ENCODE peak calls at places on chromosome 17, in four cellular contexts. One of them, this sample, is unnamed.

GRCh38 chr17:48051706-48052486 is 3.7 kb downstream of the NFE2L1 start:
- DNase-seq in cardiac fibroblast: peak
- DNase-seq in posterior cingulate gyrus: no peak
- DNase-seq in stimulated activated CD4-positive, alpha-beta T cell treated with anti-CD3 and anti-CD28 coated beads, Interleukin-2, amount 100 ng/mL, for 24 hours: no peak
- DNase-seq in this sample: peak

GRCh38 chr17:48356866-48357265 is 73.1 kb downstream of the SKAP1 start:
- DNase-seq in cardiac fibroblast: no peak
- DNase-seq in posterior cingulate gyrus: no peak
- DNase-seq in stimulated activated CD4-positive, alpha-beta T cell treated with anti-CD3 and anti-CD28 coated beads, Interleukin-2, amount 100 ng/mL, for 24 hours: no peak
- DNase-seq in this sample: no peak

GRCh38 chr17:6940186-6940649 is 55.6 kb upstream of the ALOX12 start:
- DNase-seq in posterior cingulate gyrus: no peak
- DNase-seq in cardiac fibroblast: no peak
- DNase-seq in stimulated activated CD4-positive, alpha-beta T cell treated with anti-CD3 and anti-CD28 coated beads, Interleukin-2, amount 100 ng/mL, for 24 hours: no peak
- DNase-seq in this sample: no peak

GRCh38 chr17:81865733-81866439 is 5.3 kb downstream of the ARHGDIA start:
- DNase-seq in cardiac fibroblast: peak
- DNase-seq in posterior cingulate gyrus: no peak
- DNase-seq in stimulated activated CD4-positive, alpha-beta T cell treated with anti-CD3 and anti-CD28 coated beads, Interleukin-2, amount 100 ng/mL, for 24 hours: no peak
- DNase-seq in this sample: no peak

GRCh38 chr17:44417553-44417952 is 28.1 kb upstream of the ITGA2B start:
- DNase-seq in stimulated activated CD4-positive, alpha-beta T cell treated with anti-CD3 and anti-CD28 coated beads, Interleukin-2, amount 100 ng/mL, for 24 hours: no peak
- DNase-seq in cardiac fibroblast: peak
- DNase-seq in posterior cingulate gyrus: no peak
- DNase-seq in this sample: no peak

GRCh38 chr17:58541249-58541648 is 26.8 kb upstream of the MTMR4 start:
- DNase-seq in stimulated activated CD4-positive, alpha-beta T cell treated with anti-CD3 and anti-CD28 coated beads, Interleukin-2, amount 100 ng/mL, for 24 hours: no peak
- DNase-seq in posterior cingulate gyrus: no peak
- DNase-seq in cardiac fibroblast: no peak
- DNase-seq in this sample: no peak

GRCh38 chr17:3718251-3718650 is 5.5 kb upstream of the HASPIN start:
- DNase-seq in cardiac fibroblast: no peak
- DNase-seq in stimulated activated CD4-positive, alpha-beta T cell treated with anti-CD3 and anti-CD28 coated beads, Interleukin-2, amount 100 ng/mL, for 24 hours: no peak
- DNase-seq in posterior cingulate gyrus: no peak
- DNase-seq in this sample: no peak

GRCh38 chr17:68228817-68229570 is 18.8 kb upstream of the AMZ2 start:
- DNase-seq in cardiac fibroblast: no peak
- DNase-seq in stimulated activated CD4-positive, alpha-beta T cell treated with anti-CD3 and anti-CD28 coated beads, Interleukin-2, amount 100 ng/mL, for 24 hours: no peak
- DNase-seq in posterior cingulate gyrus: no peak
- DNase-seq in this sample: no peak

GRCh38 chr17:63645775-63646491 is 23.7 kb downstream of the MAP3K3 start:
- DNase-seq in stimulated activated CD4-positive, alpha-beta T cell treated with anti-CD3 and anti-CD28 coated beads, Interleukin-2, amount 100 ng/mL, for 24 hours: no peak
- DNase-seq in posterior cingulate gyrus: no peak
- DNase-seq in cardiac fibroblast: no peak
- DNase-seq in this sample: no peak